ENCODE peak calls at places on chromosomes 16 and 17, in four cellular contexts. Z, U, D and I are unnamed samples.
A peak's percentile ranks its signal among the peaks of the same experiment; 100 is the strongest.

GRCh38 chr17:12727881-12728280 is 61.4 kb upstream of the ARHGAP44 start:
- DNase-seq in Z (no peak), U (no peak), D (no peak), I (no peak)

GRCh38 chr16:30628628-30629342 is 18.6 kb upstream of the ZNF689 start:
- DNase-seq in Z (peak; percentile 83), U (peak; percentile 55), D (peak; percentile 93), I (no peak)

GRCh38 chr17:83119987-83120864 is 40.8 kb downstream of the METRNL start:
- DNase-seq in Z (no peak), U (no peak), D (no peak), I (no peak)

GRCh38 chr16:13510425-13511151 is 409.4 kb upstream of the ERCC4 start:
- DNase-seq in Z (no peak), U (no peak), D (no peak), I (no peak)

GRCh38 chr16:10765772-10766171 is 22.1 kb downstream of the NUBP1 start:
- DNase-seq in Z (no peak), U (no peak), D (no peak), I (no peak)

GRCh38 chr16:75550211-75550662 is 5.8 kb downstream of the TMEM231 start:
- DNase-seq in Z (no peak), U (no peak), D (peak; percentile 68), I (no peak)

GRCh38 chr17:80086081-80086480 is 15.3 kb upstream of the GAA start:
- DNase-seq in Z (no peak), U (no peak), D (no peak), I (no peak)

GRCh38 chr17:82304826-82305726 is 12.3 kb downstream of the CD7 start:
- DNase-seq in Z (no peak), U (no peak), D (no peak), I (no peak)

GRCh38 chr16:81384006-81384405 is 60.6 kb upstream of the CMIP start:
- DNase-seq in Z (no peak), U (no peak), D (no peak), I (no peak)

GRCh38 chr16:59698341-59698979 is 964.3 kb upstream of the GOT2 start:
- DNase-seq in Z (no peak), U (no peak), D (no peak), I (no peak)

GRCh38 chr17:1498869-1499268 is 6.4 kb upstream of the MYO1C start:
- DNase-seq in Z (no peak), U (no peak), D (no peak), I (no peak)

GRCh38 chr16:85350973-85351372 is 238.7 kb upstream of the CIBAR2 start:
- DNase-seq in Z (peak; percentile 67), U (peak; percentile 90), D (peak; percentile 95), I (peak; percentile 84)

GRCh38 chr17:82563318-82563717 is 43.8 kb downstream of the FOXK2 start:
- DNase-seq in Z (no peak), U (no peak), D (no peak), I (no peak)

GRCh38 chr16:28834349-28834748 is 11.6 kb downstream of the ATXN2L start:
- DNase-seq in Z (no peak), U (no peak), D (no peak), I (no peak)

GRCh38 chr16:85137323-85138072 is 25.2 kb upstream of the CIBAR2 start:
- DNase-seq in Z (peak; percentile 97), U (peak; percentile 67), D (peak; percentile 95), I (peak; percentile 96)

GRCh38 chr16:49158029-49158642 is 123.5 kb downstream of the CBLN1 start:
- DNase-seq in Z (no peak), U (no peak), D (no peak), I (no peak)

GRCh38 chr16:26993988-26994387 is 72.7 kb upstream of the C16orf82 start:
- DNase-seq in Z (no peak), U (no peak), D (peak; percentile 37), I (no peak)

DNA sequence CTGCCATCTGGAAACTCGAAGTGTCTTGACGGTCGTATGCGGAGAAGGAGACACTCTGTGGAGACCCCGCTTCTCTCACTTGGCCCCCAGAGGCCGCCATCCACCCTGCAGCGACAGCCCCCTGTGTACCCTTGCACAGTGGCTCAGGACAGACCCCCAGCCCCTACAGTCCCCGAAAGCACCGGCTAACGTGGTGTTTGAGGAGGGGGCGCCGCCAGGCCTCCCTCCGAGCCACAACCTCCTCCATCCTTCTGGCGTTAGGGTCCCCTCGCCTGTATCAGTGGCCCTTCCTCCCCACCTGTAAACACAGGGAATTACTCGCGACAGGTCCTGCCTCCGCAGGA is 73.6 kb downstream of the LMF1 start:
- DNase-seq in Z (no peak), U (no peak), D (no peak), I (no peak)
- TF ChIP-seq CTCF in Z (no peak), U (no peak), D (no peak), I (no peak)

DNA sequence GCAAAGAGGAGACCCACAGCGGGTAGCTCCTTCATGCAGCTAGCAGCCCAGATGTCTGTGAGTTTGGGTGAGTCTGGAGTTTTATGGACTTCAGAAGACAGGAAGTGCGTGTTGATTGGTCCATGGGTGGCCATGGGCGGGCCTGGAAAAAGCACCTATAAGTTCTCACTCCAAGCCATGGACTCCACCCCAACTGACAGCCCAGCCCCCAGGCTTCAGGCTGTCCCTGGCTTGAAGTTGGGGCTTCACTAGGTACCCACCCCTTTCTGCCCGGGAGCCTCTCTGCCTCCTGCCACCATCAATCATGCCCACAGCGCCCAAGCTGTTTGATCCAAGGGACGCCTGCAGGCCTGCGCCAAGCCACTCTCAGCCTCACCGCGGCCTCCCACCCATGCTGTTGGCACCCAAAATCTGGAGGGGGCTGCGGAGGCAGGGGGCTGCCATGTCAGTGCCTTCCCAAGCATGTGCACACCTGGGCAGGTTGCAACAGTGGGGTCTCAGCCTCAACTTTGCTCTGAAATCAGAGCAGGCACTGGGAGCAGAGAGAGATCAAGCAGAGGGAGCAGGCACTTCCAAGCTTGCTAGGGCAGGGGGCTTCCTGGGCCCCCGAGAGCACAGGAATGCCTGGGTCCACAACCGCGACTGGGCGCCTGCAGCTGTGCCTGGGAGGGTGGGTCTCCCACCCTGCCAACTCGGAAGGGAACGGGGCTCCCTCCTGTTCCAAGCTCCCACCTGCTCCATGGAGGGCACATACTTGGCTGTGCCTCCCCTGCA is 1503.7 kb downstream of the CDH11 start:
- DNase-seq in Z (no peak), U (no peak), D (no peak), I (no peak)
- H3K4me3 ChIP-seq in Z (no peak overlapping the region), U (no peak overlapping the region), D (no peak overlapping the region), I (peak overlapping the region; percentile 65)

GRCh38 chr16:57801098-57801855 is 1.0 kb downstream of the KIFC3 start:
- DNase-seq in Z (no peak), U (no peak), D (no peak), I (no peak)
- TF ChIP-seq CTCF in Z (no peak), U (peak; percentile 38), D (peak; percentile 4), I (no peak)

DNA sequence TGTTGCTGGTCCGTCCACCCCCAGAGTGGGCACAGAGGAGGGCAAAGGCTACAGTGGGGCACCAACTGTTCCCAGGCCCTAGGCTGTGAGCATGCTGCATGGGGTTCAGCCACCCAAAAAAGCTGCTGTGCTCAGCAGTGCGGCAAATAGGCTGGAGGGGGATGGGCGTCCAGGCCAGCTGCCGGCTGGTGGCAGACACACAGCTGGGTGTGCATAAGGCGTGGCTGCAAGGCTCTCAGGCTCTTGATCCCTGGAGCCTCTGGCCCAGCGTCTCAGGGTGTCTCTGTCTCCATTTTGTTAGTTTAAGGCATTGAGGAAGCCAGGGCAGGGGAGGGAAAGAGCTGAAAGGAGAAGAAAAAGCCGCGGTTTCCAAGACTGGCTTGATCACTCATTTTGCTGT is 8.8 kb downstream of the RPL19 start:
- DNase-seq in Z (no peak), U (no peak), D (no peak), I (no peak)
- H3K4me3 ChIP-seq in Z (no peak overlapping the region), U (peak overlapping the region; percentile 77), D (no peak overlapping the region), I (peak overlapping the region; percentile 71)

GRCh38 chr17:41917957-41918391 is 777 bp downstream of the ACLY start:
- DNase-seq in Z (peak; percentile 61), U (no peak), D (peak; percentile 75), I (peak; percentile 79)
- TF ChIP-seq CTCF in Z (no peak), U (no peak), D (no peak), I (no peak)

DNA sequence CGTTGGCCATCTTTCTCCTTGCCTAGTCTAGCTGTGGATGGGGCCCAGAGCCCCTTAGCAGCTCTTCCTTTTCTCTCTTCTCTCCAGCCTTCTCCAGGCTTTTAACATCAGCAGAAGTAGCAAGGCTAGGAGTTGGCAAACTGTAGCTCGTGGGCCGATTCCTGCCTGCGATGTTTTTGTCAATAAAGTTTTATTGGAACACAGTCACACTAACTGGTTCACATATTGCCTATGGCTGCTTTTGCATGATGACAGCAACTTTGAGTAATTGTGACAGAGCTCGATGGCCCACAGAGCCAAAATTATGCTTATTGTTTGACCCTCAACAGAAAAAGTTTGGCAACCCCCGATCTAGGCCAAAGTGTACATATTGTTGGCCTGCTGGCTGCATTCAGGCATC is 199.9 kb downstream of the RBFOX1 start:
- DNase-seq in Z (no peak), U (no peak), D (no peak), I (no peak)
- H3K4me3 ChIP-seq in Z (no peak overlapping the region), U (no peak overlapping the region), D (no peak overlapping the region), I (no peak overlapping the region)

GRCh38 chr17:54754560-54754959 is 146.1 kb upstream of the TOM1L1 start:
- DNase-seq in Z (no peak), U (no peak), D (no peak), I (no peak)
- TF ChIP-seq CTCF in Z (no peak), U (no peak), D (no peak), I (no peak)